ENCODE peak calls at places on chromosomes 11 and 22, in eight cellular contexts. One of them, this sample, is unnamed.

GRCh38 chr11:46216040-46216764 is 61.3 kb upstream of the CREB3L1 start:
- DNase-seq in WERI-Rb-1: no peak
- DNase-seq in epithelial cell of esophagus: no peak
- DNase-seq in HCT116: no peak
- DNase-seq in IMR-90: peak
- DNase-seq in esophagus squamous epithelium: no peak
- DNase-seq in heart right ventricle: no peak
- DNase-seq in SK-N-SH: no peak
- DNase-seq in this sample: peak

GRCh38 chr11:8709002-8709672 is 26.5 kb downstream of the RPL27A start:
- DNase-seq in WERI-Rb-1: no peak
- DNase-seq in epithelial cell of esophagus: no peak
- DNase-seq in HCT116: no peak
- DNase-seq in IMR-90: peak
- DNase-seq in esophagus squamous epithelium: no peak
- DNase-seq in heart right ventricle: peak
- DNase-seq in SK-N-SH: peak
- DNase-seq in this sample: peak

GRCh38 chr11:119933584-119933983 is 204.3 kb downstream of the TRIM29 start:
- DNase-seq in WERI-Rb-1: no peak
- DNase-seq in epithelial cell of esophagus: no peak
- DNase-seq in HCT116: no peak
- DNase-seq in IMR-90: no peak
- DNase-seq in esophagus squamous epithelium: no peak
- DNase-seq in heart right ventricle: no peak
- DNase-seq in SK-N-SH: no peak
- DNase-seq in this sample: no peak

GRCh38 chr11:60950933-60951610 is 904 bp downstream of the SLC15A3 start:
- DNase-seq in WERI-Rb-1: no peak
- DNase-seq in epithelial cell of esophagus: peak
- DNase-seq in HCT116: no peak
- DNase-seq in IMR-90: no peak
- DNase-seq in esophagus squamous epithelium: no peak
- DNase-seq in heart right ventricle: peak
- DNase-seq in SK-N-SH: no peak
- DNase-seq in this sample: peak

GRCh38 chr22:17411213-17411612 is 42.0 kb downstream of the CECR2 start:
- DNase-seq in WERI-Rb-1: no peak
- DNase-seq in epithelial cell of esophagus: no peak
- DNase-seq in HCT116: no peak
- DNase-seq in IMR-90: no peak
- DNase-seq in esophagus squamous epithelium: no peak
- DNase-seq in heart right ventricle: no peak
- DNase-seq in SK-N-SH: no peak
- DNase-seq in this sample: no peak

GRCh38 chr22:25062378-25063095 is 110.0 kb downstream of the KIAA1671 start:
- DNase-seq in WERI-Rb-1: no peak
- DNase-seq in epithelial cell of esophagus: no peak
- DNase-seq in HCT116: no peak
- DNase-seq in IMR-90: no peak
- DNase-seq in esophagus squamous epithelium: no peak
- DNase-seq in heart right ventricle: no peak
- DNase-seq in SK-N-SH: peak
- DNase-seq in this sample: no peak

GRCh38 chr11:47714554-47715081 is 551 bp downstream of the AGBL2 start:
- DNase-seq in WERI-Rb-1: no peak
- DNase-seq in epithelial cell of esophagus: peak
- DNase-seq in HCT116: no peak
- DNase-seq in IMR-90: no peak
- DNase-seq in esophagus squamous epithelium: no peak
- DNase-seq in heart right ventricle: no peak
- DNase-seq in SK-N-SH: no peak
- DNase-seq in this sample: peak

GRCh38 chr11:102306817-102307814 is 10.2 kb upstream of the BIRC3 start:
- DNase-seq in WERI-Rb-1: no peak
- DNase-seq in epithelial cell of esophagus: peak
- DNase-seq in HCT116: no peak
- DNase-seq in IMR-90: no peak
- DNase-seq in esophagus squamous epithelium: no peak
- DNase-seq in heart right ventricle: no peak
- DNase-seq in SK-N-SH: no peak
- DNase-seq in this sample: no peak

GRCh38 chr22:48689206-48689605 is 1138.5 kb downstream of the BRD1 start:
- DNase-seq in WERI-Rb-1: no peak
- DNase-seq in epithelial cell of esophagus: no peak
- DNase-seq in HCT116: no peak
- DNase-seq in IMR-90: no peak
- DNase-seq in esophagus squamous epithelium: no peak
- DNase-seq in heart right ventricle: no peak
- DNase-seq in SK-N-SH: no peak
- DNase-seq in this sample: no peak

GRCh38 chr11:61152816-61153592 is 8.2 kb downstream of the VPS37C start:
- DNase-seq in WERI-Rb-1: peak
- DNase-seq in epithelial cell of esophagus: peak
- DNase-seq in HCT116: no peak
- DNase-seq in IMR-90: peak
- DNase-seq in esophagus squamous epithelium: no peak
- DNase-seq in heart right ventricle: no peak
- DNase-seq in SK-N-SH: no peak
- DNase-seq in this sample: peak

GRCh38 chr11:38163526-38163925 is 1565.5 kb upstream of the RAG2 start:
- DNase-seq in WERI-Rb-1: no peak
- DNase-seq in epithelial cell of esophagus: peak
- DNase-seq in HCT116: no peak
- DNase-seq in IMR-90: no peak
- DNase-seq in esophagus squamous epithelium: no peak
- DNase-seq in heart right ventricle: no peak
- DNase-seq in SK-N-SH: no peak
- DNase-seq in this sample: no peak

GRCh38 chr11:61718046-61718531 is 34.3 kb upstream of the MYRF start:
- DNase-seq in WERI-Rb-1: no peak
- DNase-seq in epithelial cell of esophagus: no peak
- DNase-seq in HCT116: no peak
- DNase-seq in IMR-90: no peak
- DNase-seq in esophagus squamous epithelium: no peak
- DNase-seq in heart right ventricle: no peak
- DNase-seq in SK-N-SH: peak
- DNase-seq in this sample: no peak

GRCh38 chr11:114447892-114448291 is 8.6 kb downstream of the REXO2 start:
- DNase-seq in WERI-Rb-1: no peak
- DNase-seq in epithelial cell of esophagus: no peak
- DNase-seq in HCT116: no peak
- DNase-seq in IMR-90: peak
- DNase-seq in esophagus squamous epithelium: no peak
- DNase-seq in heart right ventricle: no peak
- DNase-seq in SK-N-SH: no peak
- DNase-seq in this sample: no peak

DNA sequence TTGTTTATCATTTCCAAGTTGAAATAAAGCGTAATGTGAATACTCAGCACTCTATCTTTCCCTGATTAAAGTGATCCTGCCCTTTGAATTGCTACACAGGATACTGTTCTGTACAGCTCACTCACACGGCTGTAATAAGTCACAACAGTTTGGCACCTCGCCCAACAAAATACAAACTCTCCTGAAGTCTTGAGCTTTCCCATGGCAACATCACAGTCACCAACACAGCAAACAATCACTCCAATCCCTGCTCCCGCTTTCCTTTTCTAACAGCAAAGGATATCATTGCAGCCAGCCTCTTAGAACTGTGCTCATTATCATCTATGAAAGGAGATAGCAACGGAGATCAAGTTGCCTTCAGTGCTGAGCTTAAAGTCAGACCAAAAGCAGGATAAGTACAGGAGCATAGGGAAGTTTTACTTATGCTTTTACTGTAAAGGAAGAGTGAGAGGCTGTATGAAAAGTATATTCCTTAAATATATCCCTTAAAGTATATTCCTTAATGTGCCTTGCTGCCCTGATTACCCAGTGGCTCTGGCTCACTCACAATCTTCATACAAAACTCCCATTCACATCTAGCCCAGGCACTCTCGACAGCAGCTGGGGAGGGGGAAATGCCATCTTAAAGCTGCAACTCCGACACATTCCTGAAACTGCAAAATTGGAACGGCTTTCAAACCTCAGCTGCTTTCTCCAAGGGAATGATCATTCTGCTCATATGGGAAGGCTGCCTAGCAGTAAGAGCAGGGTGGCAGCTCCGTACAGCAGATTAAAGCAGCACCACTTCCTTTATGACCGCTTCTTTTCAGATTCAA is 35.9 kb downstream of the MAML2 start:
- DNase-seq in WERI-Rb-1: no peak
- DNase-seq in epithelial cell of esophagus: peak
- DNase-seq in HCT116: peak
- DNase-seq in IMR-90: peak
- DNase-seq in esophagus squamous epithelium: peak
- DNase-seq in heart right ventricle: no peak
- DNase-seq in SK-N-SH: peak
- DNase-seq in this sample: peak
- H3K4me3 ChIP-seq in WERI-Rb-1: no peak
- H3K4me3 ChIP-seq in epithelial cell of esophagus: peak
- H3K4me3 ChIP-seq in HCT116: peak
- H3K4me3 ChIP-seq in IMR-90: peak
- H3K4me3 ChIP-seq in esophagus squamous epithelium: no peak
- H3K4me3 ChIP-seq in heart right ventricle: peak
- H3K4me3 ChIP-seq in SK-N-SH: peak
- H3K4me3 ChIP-seq in this sample: peak

GRCh38 chr11:78420796-78421209 is 3.2 kb upstream of the GAB2 start:
- DNase-seq in WERI-Rb-1: no peak
- DNase-seq in epithelial cell of esophagus: peak
- DNase-seq in HCT116: no peak
- DNase-seq in IMR-90: peak
- DNase-seq in esophagus squamous epithelium: no peak
- DNase-seq in heart right ventricle: peak
- DNase-seq in SK-N-SH: peak
- DNase-seq in this sample: peak
- TF ChIP-seq CTCF in WERI-Rb-1: no peak
- TF ChIP-seq CTCF in epithelial cell of esophagus: no peak
- TF ChIP-seq CTCF in HCT116: no peak
- TF ChIP-seq CTCF in IMR-90: no peak
- TF ChIP-seq CTCF in esophagus squamous epithelium: no peak
- TF ChIP-seq CTCF in heart right ventricle: no peak
- TF ChIP-seq CTCF in SK-N-SH: no peak
- TF ChIP-seq CTCF in this sample: no peak

GRCh38 chr11:113248702-113249490 is 65.5 kb upstream of the TTC12 start:
- DNase-seq in WERI-Rb-1: no peak
- DNase-seq in epithelial cell of esophagus: no peak
- DNase-seq in HCT116: no peak
- DNase-seq in IMR-90: no peak
- DNase-seq in esophagus squamous epithelium: no peak
- DNase-seq in heart right ventricle: no peak
- DNase-seq in SK-N-SH: no peak
- DNase-seq in this sample: no peak
- H3K4me3 ChIP-seq in WERI-Rb-1: no peak
- H3K4me3 ChIP-seq in epithelial cell of esophagus: no peak
- H3K4me3 ChIP-seq in HCT116: no peak
- H3K4me3 ChIP-seq in IMR-90: no peak
- H3K4me3 ChIP-seq in esophagus squamous epithelium: no peak
- H3K4me3 ChIP-seq in heart right ventricle: no peak
- H3K4me3 ChIP-seq in SK-N-SH: no peak
- H3K4me3 ChIP-seq in this sample: no peak

DNA sequence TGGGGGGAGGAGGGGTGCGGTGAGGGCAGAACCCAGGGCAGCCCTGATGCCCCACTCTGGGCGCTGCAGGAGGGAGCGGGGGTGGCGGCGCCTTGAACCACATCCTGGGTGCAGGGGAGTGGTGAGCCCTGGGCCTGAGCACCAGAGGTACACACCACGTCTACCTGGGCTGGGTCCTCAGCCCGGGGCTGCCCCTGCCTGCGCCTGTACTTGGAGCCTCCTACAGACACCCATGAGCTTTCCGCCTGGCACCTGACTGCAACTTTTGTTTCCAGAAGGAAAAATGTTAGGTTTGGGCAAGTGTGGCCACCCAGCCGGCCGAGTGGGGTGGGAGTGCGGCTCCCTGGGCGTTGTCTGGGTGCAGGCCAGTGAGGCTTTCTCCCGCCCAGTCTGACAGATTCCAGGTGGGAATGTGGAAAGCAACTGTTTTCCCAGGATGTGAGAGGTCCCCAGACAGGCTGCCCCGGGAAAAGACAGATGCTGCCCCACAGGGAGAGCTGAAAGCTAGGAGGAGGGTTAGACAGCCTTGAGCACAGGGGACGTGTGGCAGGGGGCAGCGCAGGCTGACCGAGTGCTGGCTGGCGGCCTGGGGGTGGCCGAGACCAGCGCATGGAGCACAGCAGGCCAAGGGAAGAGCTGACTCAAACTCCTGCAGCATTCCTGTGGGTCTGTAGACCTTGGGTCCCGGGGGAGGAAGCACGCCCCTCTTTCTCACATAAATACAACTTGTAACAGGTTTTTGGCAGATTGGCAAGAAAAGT is 44.1 kb downstream of the GNB1L start:
- DNase-seq in WERI-Rb-1: peak
- DNase-seq in epithelial cell of esophagus: no peak
- DNase-seq in HCT116: no peak
- DNase-seq in IMR-90: peak
- DNase-seq in esophagus squamous epithelium: no peak
- DNase-seq in heart right ventricle: peak
- DNase-seq in SK-N-SH: peak
- DNase-seq in this sample: no peak
- TF ChIP-seq CTCF in WERI-Rb-1: no peak
- TF ChIP-seq CTCF in epithelial cell of esophagus: no peak
- TF ChIP-seq CTCF in HCT116: no peak
- TF ChIP-seq CTCF in IMR-90: peak
- TF ChIP-seq CTCF in esophagus squamous epithelium: no peak
- TF ChIP-seq CTCF in heart right ventricle: no peak
- TF ChIP-seq CTCF in SK-N-SH: no peak
- TF ChIP-seq CTCF in this sample: no peak

GRCh38 chr11:130916238-130916855 is at the start of gene SNX19:
- DNase-seq in WERI-Rb-1: peak
- DNase-seq in epithelial cell of esophagus: peak
- DNase-seq in HCT116: peak
- DNase-seq in IMR-90: peak
- DNase-seq in esophagus squamous epithelium: peak
- DNase-seq in heart right ventricle: peak
- DNase-seq in SK-N-SH: peak
- DNase-seq in this sample: peak

GRCh38 chr11:130916910-130917309 is 631 bp upstream of the SNX19 start:
- DNase-seq in WERI-Rb-1: no peak
- DNase-seq in epithelial cell of esophagus: no peak
- DNase-seq in HCT116: no peak
- DNase-seq in IMR-90: no peak
- DNase-seq in esophagus squamous epithelium: no peak
- DNase-seq in heart right ventricle: no peak
- DNase-seq in SK-N-SH: peak
- DNase-seq in this sample: no peak

GRCh38 chr11:130913268-130913667 is 3.0 kb downstream of the SNX19 start:
- DNase-seq in WERI-Rb-1: no peak
- DNase-seq in epithelial cell of esophagus: no peak
- DNase-seq in HCT116: no peak
- DNase-seq in IMR-90: no peak
- DNase-seq in esophagus squamous epithelium: no peak
- DNase-seq in heart right ventricle: no peak
- DNase-seq in SK-N-SH: no peak
- DNase-seq in this sample: no peak

GRCh38 chr11:130915556-130916237 is 582 bp downstream of the SNX19 start:
- DNase-seq in WERI-Rb-1: no peak
- DNase-seq in epithelial cell of esophagus: no peak
- DNase-seq in HCT116: no peak
- DNase-seq in IMR-90: no peak
- DNase-seq in esophagus squamous epithelium: no peak
- DNase-seq in heart right ventricle: no peak
- DNase-seq in SK-N-SH: peak
- DNase-seq in this sample: no peak

GRCh38 chr11:130918081-130918480 is 1.8 kb upstream of the SNX19 start:
- DNase-seq in WERI-Rb-1: no peak
- DNase-seq in epithelial cell of esophagus: no peak
- DNase-seq in HCT116: no peak
- DNase-seq in IMR-90: no peak
- DNase-seq in esophagus squamous epithelium: no peak
- DNase-seq in heart right ventricle: no peak
- DNase-seq in SK-N-SH: no peak
- DNase-seq in this sample: no peak
- H3K4me3 ChIP-seq in WERI-Rb-1: no peak
- H3K4me3 ChIP-seq in epithelial cell of esophagus: no peak
- H3K4me3 ChIP-seq in HCT116: no peak
- H3K4me3 ChIP-seq in IMR-90: no peak
- H3K4me3 ChIP-seq in esophagus squamous epithelium: no peak
- H3K4me3 ChIP-seq in heart right ventricle: no peak
- H3K4me3 ChIP-seq in SK-N-SH: no peak
- H3K4me3 ChIP-seq in this sample: no peak

This sample was measured in foreskin fibroblast.